ENCODE peak calls at places on chromosomes 11 and 22, in five cellular contexts. C is transverse colon; Z is stimulated activated CD4-positive, alpha-beta T cell treated with anti-CD3 and anti-CD28 coated beads, Interleukin-2, amount 100 ng/mL, for 48 hours; K is activated CD4-positive, alpha-beta T cell treated with anti-CD3 and anti-CD28 coated beads, Interleukin-2, amount 50 U/mL, for 24 hours; A is Caki2. H is an unnamed sample.

GRCh38 chr22:44885806-44886360 is 123.9 kb downstream of the PHF21B start:
- DNase-seq in C (no peak), K (no peak), Z (no peak), A (no peak), H (no peak)

GRCh38 chr11:2316963-2317244 is 15.1 kb downstream of the TSPAN32 start:
- DNase-seq in A (no peak), C (no peak), K (no peak), Z (no peak), H (no peak)

GRCh38 chr11:66262191-66262590 is 6.2 kb upstream of the RAB1B start:
- DNase-seq in A (no peak), C (no peak), Z (no peak), K (no peak), H (no peak)

GRCh38 chr22:39954584-39955055 is 5.6 kb upstream of the TMA7B start:
- DNase-seq in C (no peak), Z (no peak), K (no peak), A (no peak), H (peak)

GRCh38 chr11:118914178-118914918 is 11.4 kb downstream of the BCL9L start:
- DNase-seq in Z (peak), K (no peak), A (peak), C (peak), H (peak)

GRCh38 chr11:64742940-64743590 is 877 bp downstream of the RASGRP2 start:
- DNase-seq in K (peak), A (no peak), C (peak), Z (peak), H (peak)

GRCh38 chr22:23763579-23764331 is 965 bp downstream of the C22orf15 start:
- DNase-seq in C (no peak), A (no peak), Z (peak), K (no peak), H (peak)

GRCh38 chr11:124538019-124538418 is 5.4 kb downstream of the OR8B12 start:
- DNase-seq in A (peak), C (no peak), K (no peak), Z (no peak), H (no peak)

GRCh38 chr11:128375941-128376340 is 211.4 kb downstream of the ETS1 start:
- DNase-seq in A (no peak), Z (no peak), K (no peak), C (no peak), H (no peak)

GRCh38 chr11:1763336-1763795 is 361 bp downstream of the CTSD start:
- DNase-seq in A (no peak), C (no peak), Z (no peak), K (no peak), H (no peak)

GRCh38 chr11:44886765-44887164 is 63.9 kb downstream of the TP53I11 start:
- DNase-seq in C (no peak), K (no peak), Z (no peak), A (no peak), H (no peak)

GRCh38 chr22:43014062-43014875 is 680 bp downstream of the PACSIN2 start:
- DNase-seq in A (peak), K (no peak), Z (peak), C (peak), H (peak)

GRCh38 chr11:117492578-117493251 is 165.1 kb downstream of the CEP164 start:
- DNase-seq in Z (no peak), K (no peak), A (no peak), C (no peak), H (no peak)

GRCh38 chr11:117583063-117583801 is 213.8 kb downstream of the DSCAML1 start:
- DNase-seq in C (no peak), A (peak), Z (no peak), K (no peak), H (no peak)

GRCh38 chr11:126391970-126392637 is 36.6 kb downstream of the ST3GAL4 start:
- DNase-seq in C (no peak), Z (no peak), A (no peak), K (no peak), H (no peak)

GRCh38 chr11:75944515-75944914 is 129.5 kb downstream of the UVRAG start:
- DNase-seq in Z (no peak), K (no peak), A (no peak), C (no peak), H (no peak)

GRCh38 chr11:3037041-3037944 is 19.9 kb downstream of the CARS1 start:
- DNase-seq in K (no peak), Z (peak), C (peak), A (peak), H (peak)

GRCh38 chr11:57977709-57978108 is 46.0 kb upstream of the OR9Q1 start:
- DNase-seq in K (no peak), C (no peak), A (no peak), Z (no peak), H (no peak)

GRCh38 chr22:23359583-23360123 is 179.3 kb downstream of the BCR start:
- DNase-seq in K (no peak), C (no peak), A (no peak), Z (no peak), H (no peak)

GRCh38 chr11:35303596-35304392 is 115.6 kb downstream of the SLC1A2 start:
- DNase-seq in A (peak), C (peak), Z (no peak), K (no peak), H (no peak)

GRCh38 chr11:61701298-61701993 is 21.3 kb downstream of the DAGLA start:
- DNase-seq in Z (no peak), C (peak), A (peak), K (no peak), H (peak)

GRCh38 chr22:42074153-42074750 is at the start of gene PHETA2:
- DNase-seq in A (no peak), K (peak), C (peak), Z (peak), H (peak)

GRCh38 chr11:69359735-69360470 is 65.9 kb downstream of the MYEOV start:
- DNase-seq in Z (no peak), K (no peak), C (no peak), A (no peak), H (no peak)

GRCh38 chr22:41565403-41566054 is 4.7 kb downstream of the CSDC2 start:
- DNase-seq in Z (no peak), K (no peak), C (peak), A (peak), H (peak)

GRCh38 chr11:129278586-129279319 is 86.6 kb upstream of the ARHGAP32 start:
- DNase-seq in K (no peak), A (no peak), Z (peak), C (peak), H (peak)

GRCh38 chr22:21444701-21445436 is 22.3 kb upstream of the TMEM191C start:
- DNase-seq in A (no peak), C (no peak), Z (no peak), K (no peak), H (no peak)

GRCh38 chr11:106473089-106473722 is 395.7 kb downstream of the AASDHPPT start:
- DNase-seq in K (no peak), C (no peak), A (no peak), Z (no peak), H (no peak)

GRCh38 chr22:30444632-30445437 is 19.3 kb downstream of the MTFP1 start:
- DNase-seq in K (peak), C (peak), Z (peak), A (peak), H (peak)

GRCh38 chr22:22843848-22844247 is 43.8 kb upstream of the IGLL5 start:
- DNase-seq in K (no peak), C (no peak), Z (no peak), A (no peak), H (no peak)

GRCh38 chr11:17976651-17977050 is 36.2 kb downstream of the SERGEF start:
- DNase-seq in C (no peak), K (no peak), A (no peak), Z (no peak), H (no peak)

GRCh38 chr11:95908826-95909225 is 15.1 kb downstream of the MTMR2 start:
- DNase-seq in K (no peak), C (no peak), A (peak), Z (no peak), H (no peak)

GRCh38 chr11:23729088-23729487 is 767.8 kb upstream of the LUZP2 start:
- DNase-seq in C (no peak), A (no peak), K (no peak), Z (no peak), H (no peak)

GRCh38 chr11:66905631-66906030 is 48.8 kb downstream of the LRFN4 start:
- DNase-seq in K (no peak), A (no peak), C (no peak), Z (no peak), H (no peak)

GRCh38 chr11:75272391-75272790 is 31.8 kb downstream of the TPBGL start:
- DNase-seq in C (peak), Z (no peak), A (no peak), K (no peak), H (no peak)

GRCh38 chr11:82936261-82936660 is 34.7 kb downstream of the DDIAS start:
- DNase-seq in C (no peak), A (no peak), K (no peak), Z (no peak), H (no peak)

GRCh38 chr11:61959026-61959608 is 8.3 kb downstream of the FTH1 start:
- DNase-seq in Z (no peak), A (no peak), K (no peak), C (no peak), H (no peak)

GRCh38 chr11:1336836-1337646 is 27.6 kb upstream of the TOLLIP start:
- DNase-seq in K (peak), A (no peak), C (peak), Z (no peak), H (peak)

GRCh38 chr11:102438311-102439062 is 14.1 kb downstream of the TMEM123 start:
- DNase-seq in C (no peak), A (no peak), K (no peak), Z (no peak), H (peak)

GRCh38 chr11:9716275-9717039 is 52.6 kb downstream of the SWAP70 start:
- DNase-seq in C (no peak), A (no peak), Z (no peak), K (no peak), H (no peak)

GRCh38 chr22:29122041-29122440 is 49.2 kb downstream of the KREMEN1 start:
- DNase-seq in K (no peak), C (no peak), A (no peak), Z (no peak), H (no peak)

H was measured in stimulated activated naive CD8-positive, alpha-beta T cell treated with anti-CD3 and anti-CD28 coated beads, Interleukin-15, Interleukin-2, amounts not matched to agents 100 U/mL and 50 U/mL, for 24 hours.